ENCODE peak calls at places on chromosomes 13 and 19, in eight cellular contexts. X is IMR-90, F is GM23248, I is brain microvascular endothelial cell, Q is heart left ventricle, Z is Panc1, J is dorsolateral prefrontal cortex, H is right lobe of liver. Y is an unnamed sample.

GRCh38 chr13:112727581-112727980 is 37.7 kb downstream of the ATP11A start:
- DNase-seq in Z (no peak), I (no peak), X (no peak), J (no peak), Q (no peak), F (no peak), H (no peak), Y (no peak)

GRCh38 chr13:31011193-31011860 is 78.9 kb downstream of the TEX26 start:
- DNase-seq in X (no peak), Q (no peak), H (no peak), J (no peak), F (no peak), I (no peak), Z (no peak), Y (no peak)

GRCh38 chr19:34335914-34336313 is 29.1 kb upstream of the GPI start:
- DNase-seq in X (no peak), H (no peak), J (no peak), I (no peak), F (no peak), Q (no peak), Z (no peak), Y (no peak)

GRCh38 chr19:10858204-10858828 is 10.1 kb downstream of the C19orf38 start:
- DNase-seq in H (no peak), J (no peak), Q (no peak), I (no peak), F (peak), X (no peak), Z (no peak), Y (no peak)

GRCh38 chr19:17090501-17091074 is 15.0 kb downstream of the MYO9B start:
- DNase-seq in I (peak), X (peak), Z (no peak), H (no peak), J (no peak), F (peak), Q (no peak), Y (no peak)

GRCh38 chr19:39078436-39079200 is 5.5 kb upstream of the ACP7 start:
- DNase-seq in F (peak), J (peak), Z (peak), I (peak), H (no peak), Q (no peak), X (peak), Y (peak)

GRCh38 chr19:6586056-6586455 is 4.9 kb downstream of the CD70 start:
- DNase-seq in I (no peak), F (no peak), X (no peak), H (no peak), Q (no peak), Z (no peak), J (no peak), Y (no peak)

GRCh38 chr13:45473627-45474026 is 8.9 kb downstream of the COG3 start:
- DNase-seq in F (peak), J (no peak), X (no peak), Q (no peak), H (no peak), I (peak), Z (no peak), Y (no peak)

GRCh38 chr13:74423434-74423833 is 289.2 kb upstream of the KLF12 start:
- DNase-seq in X (no peak), J (no peak), Q (no peak), Z (no peak), H (no peak), I (peak), F (no peak), Y (no peak)

GRCh38 chr13:68378294-68378693 is 1148.2 kb upstream of the PCDH9 start:
- DNase-seq in I (no peak), X (no peak), F (no peak), J (no peak), Z (no peak), Q (no peak), H (no peak), Y (no peak)

GRCh38 chr19:7894612-7895309 is 6.5 kb downstream of the LRRC8E start:
- DNase-seq in F (no peak), J (no peak), Z (no peak), Q (no peak), I (no peak), X (no peak), H (no peak), Y (no peak)

GRCh38 chr13:108705031-108705430 is 75.6 kb downstream of the MYO16 start:
- DNase-seq in J (no peak), X (no peak), Z (no peak), F (no peak), Q (no peak), H (no peak), I (no peak), Y (no peak)

GRCh38 chr19:6743714-6744380 is 4.4 kb downstream of the TRIP10 start:
- DNase-seq in J (no peak), X (peak), I (no peak), H (no peak), Z (no peak), Q (no peak), F (no peak), Y (no peak)

GRCh38 chr13:45564108-45564507 is 51.4 kb downstream of the ERICH6B start:
- DNase-seq in X (peak), Z (no peak), I (peak), H (no peak), Q (no peak), J (no peak), F (peak), Y (peak)

GRCh38 chr13:113122571-113123225 is at the start of gene F10:
- DNase-seq in Q (peak), J (peak), H (peak), F (peak), X (peak), I (peak), Z (no peak), Y (no peak)

GRCh38 chr13:40391788-40392187 is 274.7 kb downstream of the FOXO1 start:
- DNase-seq in Q (no peak), I (no peak), J (no peak), H (no peak), Z (no peak), F (no peak), X (no peak), Y (no peak)

GRCh38 chr13:35157143-35157755 is 215.2 kb downstream of the NBEA start:
- DNase-seq in F (peak), I (peak), J (no peak), X (peak), H (no peak), Z (no peak), Q (no peak), Y (no peak)

GRCh38 chr13:65508338-65508737 is 1721.8 kb downstream of the PCDH9 start:
- DNase-seq in Z (no peak), X (no peak), J (no peak), F (no peak), Q (no peak), H (no peak), I (no peak), Y (no peak)

GRCh38 chr13:50410921-50411712 is 395.9 kb downstream of the KCNRG start:
- DNase-seq in J (no peak), H (no peak), Z (peak), F (peak), I (peak), X (peak), Q (no peak), Y (no peak)

GRCh38 chr19:801030-801860 is 4.0 kb downstream of the PTBP1 start:
- DNase-seq in J (no peak), Z (no peak), X (no peak), F (peak), H (peak), I (no peak), Q (peak), Y (no peak)

GRCh38 chr13:110263906-110264305 is 43.1 kb downstream of the COL4A1 start:
- DNase-seq in Z (no peak), I (no peak), X (no peak), H (no peak), F (no peak), Q (peak), J (no peak), Y (no peak)

GRCh38 chr19:17326595-17326966 is 8.1 kb downstream of the ANO8 start:
- DNase-seq in I (no peak), Z (no peak), J (no peak), F (no peak), Q (no peak), H (no peak), X (no peak), Y (no peak)

GRCh38 chr19:33795370-33796163 is 1.1 kb upstream of the KCTD15 start:
- DNase-seq in X (peak), F (peak), J (no peak), I (peak), Z (no peak), Q (peak), H (peak), Y (no peak)

GRCh38 chr13:29849071-29849541 is 1.3 kb downstream of the UBL3 start:
- DNase-seq in H (no peak), Z (no peak), F (peak), I (peak), Q (no peak), X (peak), J (no peak), Y (no peak)

GRCh38 chr13:66405908-66406802 is 824.0 kb downstream of the PCDH9 start:
- DNase-seq in Z (peak), X (peak), F (no peak), I (peak), J (no peak), Q (no peak), H (no peak), Y (peak)

GRCh38 chr13:40798380-40798779 is 9.0 kb downstream of the SLC25A15 start:
- DNase-seq in I (no peak), Q (no peak), Z (no peak), H (peak), X (no peak), J (no peak), F (no peak), Y (no peak)

GRCh38 chr13:71079638-71080037 is 787.4 kb downstream of the DACH1 start:
- DNase-seq in F (no peak), X (no peak), J (no peak), Q (no peak), I (peak), H (no peak), Z (no peak), Y (no peak)

GRCh38 chr19:4889034-4889825 is 13.5 kb downstream of the ARRDC5 start:
- DNase-seq in Z (no peak), X (peak), H (no peak), J (no peak), I (peak), Q (no peak), F (peak), Y (peak)

GRCh38 chr13:32415019-32415418 is 12.9 kb downstream of the N4BP2L1 start:
- DNase-seq in F (peak), J (no peak), X (no peak), Z (no peak), Q (no peak), H (no peak), I (no peak), Y (no peak)

GRCh38 chr19:13832096-13832495 is 36.9 kb downstream of the ZSWIM4 start:
- DNase-seq in I (no peak), H (no peak), X (no peak), Q (no peak), J (no peak), Z (no peak), F (peak), Y (no peak)

GRCh38 chr13:98143601-98144500 is 957 bp downstream of the FARP1 start:
- DNase-seq in J (no peak), Z (no peak), Q (peak), H (peak), X (peak), F (peak), I (no peak), Y (no peak)

GRCh38 chr13:98142427-98143156 is at the start of gene FARP1:
- DNase-seq in J (no peak), Q (peak), I (no peak), X (peak), F (peak), Z (no peak), H (peak), Y (no peak)

GRCh38 chr13:98144501-98145350 is 1.8 kb downstream of the FARP1 start:
- DNase-seq in X (peak), H (no peak), Z (no peak), Q (no peak), I (no peak), J (no peak), F (peak), Y (no peak)

GRCh38 chr13:98141938-98142426 is 912 bp upstream of the FARP1 start:
- DNase-seq in X (no peak), F (no peak), Z (no peak), J (no peak), I (no peak), Q (peak), H (peak), Y (no peak)

GRCh38 chr13:98143157-98143553 is 261 bp downstream of the FARP1 start:
- DNase-seq in F (no peak), H (no peak), J (no peak), Q (peak), X (no peak), I (no peak), Z (no peak), Y (no peak)
- H3K27ac ChIP-seq in F (no peak), H (peak), J (peak), Q (no peak), X (peak), I (no peak), Z (no peak), Y (peak)

GRCh38 chr13:114266241-114266640 is 15.2 kb upstream of the UPF3A start:
- DNase-seq in J (no peak), Q (no peak), F (no peak), I (no peak), X (no peak), H (no peak), Z (no peak), Y (no peak)

GRCh38 chr13:114269281-114269770 is 12.1 kb upstream of the UPF3A start:
- DNase-seq in I (no peak), Z (no peak), Q (no peak), J (no peak), F (no peak), H (no peak), X (no peak), Y (no peak)

GRCh38 chr13:114264886-114265611 is 16.4 kb upstream of the UPF3A start:
- DNase-seq in F (peak), Q (no peak), J (no peak), H (no peak), I (peak), X (peak), Z (no peak), Y (no peak)

GRCh38 chr13:114272977-114273376 is 8.4 kb upstream of the UPF3A start:
- DNase-seq in X (no peak), Q (no peak), Z (no peak), H (no peak), F (no peak), I (no peak), J (no peak), Y (no peak)

DNA sequence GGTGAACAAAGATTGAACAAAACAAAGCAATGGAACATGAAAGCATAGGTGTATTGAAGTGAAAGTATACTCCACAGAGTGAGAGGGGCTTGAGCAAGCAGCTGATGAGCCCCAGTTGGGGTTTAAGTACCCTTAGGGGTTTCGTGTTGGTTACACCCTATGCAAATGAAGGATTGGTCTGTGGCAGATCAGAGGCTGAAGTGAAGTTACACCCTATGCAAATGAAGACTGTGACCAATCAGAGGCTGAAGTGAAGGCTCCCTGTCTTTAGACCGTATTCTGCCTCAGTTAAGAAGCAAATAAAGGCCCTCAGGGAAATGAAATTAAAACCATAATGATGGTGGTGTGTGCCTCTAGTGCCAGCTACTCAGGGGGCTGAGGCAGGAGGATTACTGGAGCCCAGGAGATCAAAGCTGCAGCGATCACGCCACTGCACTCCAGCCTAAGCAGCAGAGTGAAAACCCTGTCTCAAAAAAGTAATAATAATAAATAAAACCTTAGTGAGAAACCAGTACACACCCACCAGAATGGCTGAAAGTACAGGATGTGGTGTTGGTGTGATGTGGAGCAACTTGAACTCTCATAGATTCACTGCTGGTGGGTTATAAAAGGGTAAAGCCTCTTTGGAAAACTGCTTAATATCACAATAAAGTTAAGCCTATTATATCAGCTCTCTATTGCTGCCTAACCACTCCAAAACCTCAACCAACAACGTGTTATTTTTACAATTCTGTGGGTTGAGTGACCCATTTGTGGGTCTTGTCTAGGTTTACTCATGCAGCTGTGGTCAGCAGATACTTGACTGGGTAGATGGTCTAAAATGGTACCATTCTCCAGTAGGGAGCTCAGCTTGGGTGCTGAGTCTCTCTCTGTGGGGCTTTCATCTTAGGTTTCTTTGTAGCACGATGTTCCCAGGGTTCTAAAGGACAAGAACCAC is 12.8 kb upstream of the UPF3A start:
- DNase-seq in Q (no peak), H (no peak), J (no peak), F (no peak), X (no peak), I (no peak), Z (no peak), Y (no peak)
- H3K27ac ChIP-seq in Q (no peak), H (no peak), J (no peak), F (no peak), X (no peak), I (no peak), Z (no peak), Y (no peak)

DNA sequence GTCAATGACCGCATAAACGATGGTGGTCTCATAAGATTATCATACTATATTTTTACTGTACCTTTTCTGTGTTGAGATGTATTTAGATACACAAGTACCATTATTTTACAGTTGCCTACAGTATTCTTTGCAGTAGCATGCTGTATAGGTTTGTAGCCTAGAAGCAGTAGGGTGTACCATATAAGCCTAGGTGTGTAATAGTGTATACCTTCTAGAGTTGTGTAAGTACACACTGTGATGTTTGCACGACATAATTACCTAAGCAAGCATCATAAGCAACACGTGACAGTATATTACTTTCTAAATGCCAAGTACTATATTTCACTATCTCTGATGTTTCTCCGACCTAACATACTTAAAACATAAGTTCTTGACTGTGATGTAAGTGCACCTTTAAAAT is 2.7 kb downstream of the LPAR6 start:
- DNase-seq in F (peak), X (no peak), Z (no peak), J (no peak), H (no peak), I (no peak), Q (no peak), Y (peak)
- H3K27ac ChIP-seq in F (no peak), X (no peak), Z (no peak), J (peak), H (peak), I (no peak), Q (peak), Y (peak)

DNA sequence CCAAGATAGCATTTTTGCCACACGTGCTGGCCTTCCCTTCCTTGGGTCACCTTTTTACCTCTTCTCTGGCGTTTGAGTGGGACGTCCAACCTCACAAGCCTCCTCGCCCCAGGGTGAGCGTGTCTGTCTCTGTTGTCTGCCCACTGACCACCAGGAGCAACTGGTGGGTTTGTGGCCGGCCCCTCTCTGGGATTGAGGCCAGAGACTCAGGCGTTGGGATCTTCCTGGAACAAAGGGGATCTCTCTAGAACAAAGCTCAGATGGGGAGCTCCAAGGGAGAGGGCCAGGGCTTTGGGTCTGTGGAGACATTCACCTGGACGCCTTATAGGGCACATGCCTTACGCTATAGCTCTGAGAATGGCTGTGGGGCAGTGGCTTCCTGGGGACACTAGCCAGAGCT is 17.4 kb downstream of the COMP start:
- DNase-seq in Z (no peak), X (no peak), J (no peak), Q (no peak), F (no peak), I (no peak), H (no peak), Y (no peak)
- H3K27ac ChIP-seq in Z (no peak), X (no peak), J (no peak), Q (no peak), F (no peak), I (no peak), H (no peak), Y (no peak)

DNA sequence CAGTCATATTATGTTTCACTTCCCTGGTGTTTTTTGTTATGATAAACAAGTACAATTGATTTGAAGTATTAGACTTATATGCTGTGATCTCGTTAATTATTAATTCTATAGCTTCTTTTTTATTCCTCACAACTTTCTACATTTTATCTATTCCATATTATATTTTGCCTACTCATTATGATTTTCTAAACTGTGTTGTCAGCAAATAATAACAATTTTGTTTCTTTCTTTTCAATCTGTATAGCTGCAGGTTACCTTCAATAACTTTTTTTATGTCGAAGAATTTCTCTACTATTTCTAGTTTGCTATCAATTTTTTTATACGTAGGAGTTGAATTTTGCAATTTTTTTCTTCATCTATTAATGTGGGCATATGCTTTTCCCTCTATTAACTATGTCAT is 304.4 kb downstream of the PCDH17 start:
- DNase-seq in H (no peak), F (no peak), J (no peak), Z (no peak), Q (no peak), X (no peak), I (no peak), Y (no peak)
- H3K27ac ChIP-seq in H (no peak), F (no peak), J (no peak), Z (no peak), Q (no peak), X (no peak), I (no peak), Y (no peak)

GRCh38 chr13:43786472-43786765 is 353 bp downstream of the ENOX1 start:
- DNase-seq in X (no peak), J (no peak), H (no peak), I (no peak), Z (no peak), F (no peak), Q (no peak), Y (no peak)
- H3K27ac ChIP-seq in X (no peak), J (peak), H (no peak), I (peak), Z (no peak), F (no peak), Q (peak), Y (no peak)

DNA sequence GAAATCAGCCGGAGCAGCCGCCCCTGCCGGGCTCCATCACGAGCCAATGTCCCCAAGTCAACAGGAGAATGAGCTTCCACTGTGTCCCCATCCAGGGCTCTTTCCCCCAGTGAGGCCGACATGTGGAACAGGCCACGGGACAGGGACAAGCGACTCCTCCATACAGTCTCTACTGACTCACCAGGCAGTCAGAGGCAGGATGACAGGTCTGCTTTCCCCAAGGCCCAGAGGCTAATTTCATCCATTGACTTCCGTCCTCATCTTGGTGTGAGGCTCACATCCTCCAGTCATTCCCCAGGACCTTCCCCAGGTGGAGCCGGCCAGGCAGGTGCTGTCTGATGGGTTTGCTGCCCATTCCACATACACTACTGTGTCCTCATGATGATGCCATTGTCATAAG is 3.5 kb downstream of the CEACAM6 start:
- DNase-seq in Q (no peak), F (no peak), I (no peak), X (no peak), Z (no peak), J (no peak), H (no peak), Y (no peak)
- H3K27ac ChIP-seq in Q (no peak), F (no peak), I (no peak), X (no peak), Z (no peak), J (no peak), H (no peak), Y (peak)